ENCODE peak calls at places on chromosome 12, in ten cellular contexts. D, H, P, Q, L, T, K, U, W and Z are unnamed samples.

GRCh38 chr12:6062427-6063378 is 61.8 kb downstream of the VWF start:
- DNase-seq in Q (no peak), D (no peak), P (no peak), U (no peak), T (peak), L (peak), H (no peak), K (peak), W (peak), Z (no peak)

GRCh38 chr12:54977155-54977554 is 7.4 kb downstream of the TESPA1 start:
- DNase-seq in U (peak), D (no peak), L (no peak), Q (peak), W (peak), H (no peak), P (no peak), K (no peak), T (peak), Z (peak)

GRCh38 chr12:132614861-132615578 is 3.6 kb upstream of the P2RX2 start:
- DNase-seq in D (peak), L (peak), Q (peak), T (peak), W (peak), K (peak), H (peak), U (peak), P (no peak), Z (no peak)

GRCh38 chr12:92953747-92954146 is 24.7 kb upstream of the EEA1 start:
- DNase-seq in Q (no peak), P (no peak), T (no peak), L (no peak), U (no peak), D (no peak), W (no peak), H (no peak), K (peak), Z (no peak)

GRCh38 chr12:31832740-31833540 is 104.1 kb upstream of the AMN1 start:
- DNase-seq in Q (no peak), P (peak), L (no peak), U (no peak), K (no peak), H (no peak), W (no peak), T (no peak), D (no peak), Z (no peak)

GRCh38 chr12:54357802-54358619 is 6.3 kb downstream of the GPR84 start:
- DNase-seq in L (no peak), U (no peak), T (no peak), P (no peak), H (no peak), K (no peak), W (peak), D (no peak), Q (no peak), Z (no peak)

GRCh38 chr12:66050610-66051009 is 79.9 kb downstream of the LLPH start:
- DNase-seq in U (no peak), H (no peak), T (no peak), D (no peak), W (no peak), K (no peak), Q (no peak), L (no peak), P (no peak), Z (no peak)

GRCh38 chr12:47777741-47778558 is 4.9 kb downstream of the SLC48A1 start:
- DNase-seq in P (no peak), L (no peak), U (no peak), Q (no peak), D (no peak), H (peak), W (no peak), T (no peak), K (no peak), Z (no peak)

GRCh38 chr12:89977356-89978185 is 268.9 kb upstream of the ATP2B1 start:
- DNase-seq in L (no peak), T (peak), P (no peak), D (no peak), W (peak), K (no peak), U (no peak), Q (no peak), H (no peak), Z (no peak)

GRCh38 chr12:105948331-105948730 is 190.4 kb downstream of the NUAK1 start:
- DNase-seq in Q (peak), D (no peak), U (no peak), H (no peak), K (no peak), W (peak), T (no peak), P (no peak), L (no peak), Z (peak)

GRCh38 chr12:43912851-43913250 is 77.0 kb downstream of the TMEM117 start:
- DNase-seq in K (no peak), T (no peak), Q (no peak), H (no peak), P (no peak), W (no peak), L (no peak), D (no peak), U (no peak), Z (no peak)

GRCh38 chr12:24709201-24709600 is 239.7 kb downstream of the BCAT1 start:
- DNase-seq in U (peak), H (no peak), W (no peak), P (no peak), K (no peak), T (peak), L (no peak), D (no peak), Q (no peak), Z (peak)

GRCh38 chr12:75260316-75260715 is 50.7 kb upstream of the KCNC2 start:
- DNase-seq in D (no peak), W (peak), H (no peak), U (no peak), L (no peak), Q (no peak), P (no peak), K (no peak), T (no peak), Z (no peak)

GRCh38 chr12:48350249-48351021 is at the start of gene ZNF641:
- DNase-seq in W (peak), Q (no peak), D (no peak), P (peak), H (peak), T (peak), L (peak), U (peak), K (peak), Z (no peak)

GRCh38 chr12:86712425-86712843 is 456.2 kb upstream of the MGAT4C start:
- DNase-seq in D (peak), L (no peak), U (peak), T (peak), P (no peak), W (peak), K (no peak), H (no peak), Q (peak), Z (peak)

GRCh38 chr12:50985322-50985721 is 33.0 kb downstream of the HIGD1C start:
- DNase-seq in H (no peak), D (peak), L (peak), W (peak), P (no peak), U (peak), T (peak), K (no peak), Q (no peak), Z (peak)

GRCh38 chr12:65958456-65958855 is 134.2 kb downstream of the HMGA2 start:
- DNase-seq in K (peak), D (no peak), L (no peak), Q (no peak), T (peak), P (no peak), W (peak), U (no peak), H (no peak), Z (no peak)

GRCh38 chr12:121159467-121160307 is 27.0 kb downstream of the P2RX7 start:
- DNase-seq in D (no peak), L (no peak), Q (no peak), W (no peak), K (no peak), T (no peak), U (no peak), H (no peak), P (peak), Z (no peak)

GRCh38 chr12:64826234-64826633 is 1.8 kb downstream of the TBC1D30 start:
- DNase-seq in D (no peak), K (peak), T (peak), W (no peak), P (peak), U (peak), Q (peak), L (peak), H (peak), Z (no peak)

GRCh38 chr12:68538722-68539614 is 71.7 kb upstream of the RAP1B start:
- DNase-seq in D (no peak), U (peak), Q (peak), H (peak), W (no peak), K (peak), P (peak), L (peak), T (no peak), Z (no peak)

GRCh38 chr12:11991604-11992003 is 79.1 kb upstream of the BCL2L14 start:
- DNase-seq in L (no peak), Q (no peak), D (no peak), W (no peak), T (peak), H (no peak), K (no peak), P (no peak), U (peak), Z (no peak)

DNA sequence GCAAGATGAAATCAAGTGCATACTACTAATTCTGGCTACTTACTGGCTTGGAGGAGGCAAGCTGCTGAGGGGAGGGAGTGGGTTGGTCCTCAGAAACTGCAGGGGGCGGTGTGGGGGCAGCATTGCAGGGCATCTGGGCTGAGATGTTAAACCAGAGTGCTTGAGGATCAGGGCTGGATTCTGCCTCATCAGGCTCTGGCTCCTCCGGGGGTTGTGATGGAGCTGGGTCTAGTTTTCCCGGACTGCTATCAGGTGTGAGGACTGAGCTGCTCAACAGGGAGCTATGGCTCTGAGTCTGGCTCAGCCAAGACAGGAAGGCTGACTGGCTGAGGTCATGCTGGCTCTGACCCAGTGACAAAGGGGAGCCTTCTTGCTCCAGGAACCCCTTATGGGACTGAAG is 28.6 kb downstream of the BAZ2A start:
- DNase-seq in Q (no peak), H (no peak), D (no peak), K (peak), U (peak), L (no peak), W (peak), T (no peak), P (no peak), Z (no peak)
- TF ChIP-seq CTCF in Q (peak), H (no peak), D (no peak), K (peak), U (peak), L (no peak), W (peak), T (peak), P (peak), Z (peak)

GRCh38 chr12:94390130-94390485 is 69.6 kb downstream of the CEP83 start:
- DNase-seq in W (no peak), K (peak), U (no peak), Q (no peak), D (no peak), T (no peak), H (no peak), L (no peak), P (no peak), Z (no peak)
- H3K4me3 ChIP-seq in W (no peak), K (peak), U (no peak), Q (no peak), D (no peak), T (no peak), H (no peak), L (no peak), P (no peak), Z (no peak)

DNA sequence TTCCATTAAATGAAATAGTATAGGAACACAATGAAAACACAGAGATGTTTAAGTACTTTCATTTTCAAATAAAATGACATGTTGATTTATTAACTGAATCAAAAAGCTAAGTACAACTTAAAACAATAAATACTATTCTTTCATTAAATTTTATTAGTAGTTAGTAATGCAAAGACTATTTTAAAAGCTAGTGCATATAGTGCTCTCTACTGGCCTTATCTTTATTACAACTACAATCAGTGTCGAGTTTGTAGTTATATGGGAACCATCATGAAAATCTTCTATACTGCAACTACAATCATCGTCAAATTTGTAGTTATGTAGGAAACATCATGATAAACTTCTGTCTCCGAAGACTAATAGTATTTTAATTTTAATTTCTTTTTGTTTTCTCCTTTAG is 8.9 kb upstream of the LIN7A start:
- DNase-seq in H (no peak), K (no peak), U (no peak), W (peak), L (no peak), D (no peak), Q (no peak), T (peak), P (no peak), Z (no peak)
- TF ChIP-seq CTCF in H (peak), K (no peak), U (peak), W (peak), L (no peak), D (peak), Q (no peak), T (no peak), P (peak), Z (peak)

GRCh38 chr12:70779250-70779649 is 141.3 kb downstream of the PTPRR start:
- DNase-seq in D (no peak), T (no peak), P (no peak), U (no peak), H (no peak), L (no peak), K (no peak), W (no peak), Q (no peak), Z (no peak)

GRCh38 chr12:70774055-70774454 is 136.8 kb upstream of the PTPRB start:
- DNase-seq in L (no peak), K (no peak), W (peak), U (peak), P (no peak), Q (no peak), H (no peak), T (peak), D (no peak), Z (no peak)
- H3K4me3 ChIP-seq in L (no peak), K (no peak), W (peak), U (no peak), P (no peak), Q (no peak), H (no peak), T (no peak), D (no peak), Z (no peak)

GRCh38 chr12:3201741-3202500 is 124.7 kb downstream of the TSPAN9 start:
- DNase-seq in W (no peak), D (no peak), U (no peak), P (no peak), K (no peak), Q (no peak), L (no peak), H (peak), T (no peak), Z (no peak)

GRCh38 chr12:3197131-3197818 is 120.1 kb downstream of the TSPAN9 start:
- DNase-seq in H (no peak), U (no peak), L (no peak), K (no peak), Q (no peak), T (no peak), P (no peak), W (no peak), D (no peak), Z (no peak)

GRCh38 chr12:3200032-3200617 is 122.9 kb downstream of the TSPAN9 start:
- DNase-seq in D (no peak), Q (no peak), W (peak), P (no peak), H (peak), U (peak), T (peak), K (peak), L (peak), Z (no peak)

GRCh38 chr12:3200779-3201738 is 123.9 kb downstream of the TSPAN9 start:
- DNase-seq in H (no peak), T (no peak), W (peak), K (no peak), L (no peak), Q (no peak), D (no peak), U (no peak), P (no peak), Z (no peak)

GRCh38 chr12:3199551-3200031 is 122.4 kb downstream of the TSPAN9 start:
- DNase-seq in P (no peak), W (peak), Q (no peak), D (no peak), U (peak), K (peak), L (peak), T (peak), H (no peak), Z (no peak)
- TF ChIP-seq CTCF in P (no peak), W (no peak), Q (no peak), D (no peak), U (no peak), K (no peak), L (no peak), T (no peak), H (no peak), Z (no peak)

DNA sequence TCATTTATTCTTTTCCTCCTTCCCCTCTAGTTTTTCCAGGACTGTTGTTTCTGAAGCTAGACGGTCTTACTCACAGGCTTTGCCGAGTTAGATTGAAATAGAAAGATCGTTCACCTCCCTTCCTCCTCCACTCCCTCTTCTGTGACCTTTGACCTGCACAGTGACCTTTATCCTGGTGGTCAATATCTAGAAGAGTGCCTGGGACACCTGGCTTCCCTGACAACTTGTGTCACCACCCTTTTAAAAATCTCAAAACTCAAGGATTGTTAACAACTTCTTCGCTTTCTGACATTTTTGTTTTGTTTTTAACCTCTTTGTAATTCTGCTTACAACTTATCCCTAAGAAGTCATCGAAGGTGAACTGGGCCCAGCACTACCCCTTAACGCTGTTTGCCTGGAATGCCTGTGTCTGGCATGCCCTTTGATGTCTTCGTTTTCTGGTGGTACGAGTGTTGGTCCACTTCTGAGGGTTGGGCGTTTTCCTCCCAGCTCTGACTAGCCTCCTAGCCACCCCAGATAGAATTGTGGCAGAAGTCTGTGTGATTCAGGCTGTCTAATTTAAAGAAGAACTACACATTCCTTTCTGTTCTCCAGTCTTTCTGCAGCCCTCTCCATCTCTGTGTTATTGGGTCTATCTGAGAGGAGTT is 2.8 kb upstream of the KRT75 start:
- DNase-seq in T (peak), D (no peak), P (no peak), H (no peak), K (no peak), L (no peak), U (no peak), Q (no peak), W (no peak), Z (no peak)
- H3K4me3 ChIP-seq in T (no peak), D (no peak), P (no peak), H (no peak), K (no peak), L (no peak), U (no peak), Q (no peak), W (no peak), Z (no peak)

DNA sequence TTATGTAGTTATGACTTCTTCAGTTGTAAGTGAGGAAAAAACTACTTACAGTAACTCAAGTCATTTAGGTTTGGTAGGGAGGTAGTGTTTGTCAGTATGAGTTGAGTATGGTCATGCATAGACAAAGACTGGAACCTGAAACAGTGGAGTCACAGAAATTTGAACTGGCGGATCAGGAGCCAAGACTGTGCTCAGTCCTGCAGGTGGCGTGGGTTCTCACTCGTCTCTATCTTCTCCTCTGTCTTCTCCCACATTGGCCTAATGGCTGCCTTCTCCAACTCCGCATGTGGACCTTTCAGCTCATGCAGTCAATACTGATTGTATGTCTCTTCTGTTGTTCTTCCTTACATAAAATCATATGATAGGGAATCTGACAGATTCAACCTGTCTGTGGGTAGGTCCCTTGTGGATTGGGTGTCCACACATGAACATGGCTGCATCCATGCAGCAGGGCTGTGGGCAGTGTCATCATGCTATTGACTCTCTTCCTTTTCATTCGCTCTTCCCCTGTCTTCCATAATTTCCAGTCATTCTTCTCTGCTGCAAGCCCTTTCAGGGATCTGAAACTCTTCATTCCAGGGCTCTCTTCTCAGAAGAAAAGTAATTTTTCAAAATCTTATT is 78.8 kb upstream of the NEDD1 start:
- DNase-seq in Q (no peak), W (no peak), K (peak), H (no peak), P (no peak), L (no peak), D (no peak), U (no peak), T (no peak), Z (no peak)
- TF ChIP-seq CTCF in Q (no peak), W (peak), K (no peak), H (no peak), P (no peak), L (no peak), D (no peak), U (no peak), T (no peak), Z (no peak)

GRCh38 chr12:18355429-18355828 is 94.1 kb downstream of the PIK3C2G start:
- DNase-seq in U (no peak), K (no peak), W (no peak), Q (no peak), D (no peak), L (no peak), P (no peak), T (no peak), H (no peak), Z (no peak)

GRCh38 chr12:18361431-18361830 is 100.1 kb downstream of the PIK3C2G start:
- DNase-seq in U (no peak), D (no peak), H (no peak), Q (no peak), P (no peak), L (no peak), W (no peak), T (no peak), K (no peak), Z (no peak)

GRCh38 chr12:18363321-18363720 is 102.0 kb downstream of the PIK3C2G start:
- DNase-seq in H (no peak), D (no peak), K (peak), P (no peak), Q (no peak), T (no peak), W (no peak), L (no peak), U (no peak), Z (no peak)

GRCh38 chr12:18358077-18358476 is 96.8 kb downstream of the PIK3C2G start:
- DNase-seq in D (no peak), L (no peak), T (no peak), H (no peak), K (no peak), U (no peak), Q (no peak), W (no peak), P (no peak), Z (no peak)

DNA sequence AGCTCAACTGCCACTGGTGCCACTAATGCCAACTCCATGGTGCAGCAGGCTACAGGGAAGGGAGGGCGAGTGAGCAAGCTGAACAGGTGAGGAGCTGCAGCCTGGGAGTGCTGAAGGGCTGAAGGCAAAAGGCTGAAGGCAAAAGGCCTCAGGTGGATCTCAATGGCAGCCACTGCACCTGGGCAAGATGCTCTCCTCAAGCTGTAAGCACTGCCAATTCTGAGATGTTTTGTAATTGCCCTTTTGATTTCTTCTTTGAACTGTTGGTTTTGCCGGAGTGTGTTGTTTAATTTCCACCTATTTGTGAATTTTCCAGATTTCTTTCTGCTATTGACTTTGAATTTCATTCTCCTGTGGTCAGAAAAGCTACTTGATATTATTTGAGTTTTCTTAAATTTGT is 97.6 kb downstream of the PIK3C2G start:
- DNase-seq in U (no peak), D (no peak), P (no peak), K (no peak), L (no peak), W (no peak), H (no peak), T (no peak), Q (no peak), Z (no peak)
- H3K4me3 ChIP-seq in U (no peak), D (no peak), P (no peak), K (no peak), L (no peak), W (no peak), H (no peak), T (no peak), Q (no peak), Z (no peak)